ENCODE peak calls at places on chromosome 17, in four cellular contexts. V is Caco-2, I is IMR-90, F is heart right ventricle. G is an unnamed sample.

GRCh38 chr17:48024149-48025039 is 13.2 kb downstream of the COPZ2 start:
- DNase-seq in V (peak; percentile 74), F (peak; percentile 42), I (no peak), G (peak; percentile 38)

GRCh38 chr17:17874478-17874877 is 37.7 kb upstream of the SREBF1 start:
- DNase-seq in V (no peak), I (peak; percentile 92), F (no peak), G (no peak)

GRCh38 chr17:32774286-32775084 is 102.4 kb downstream of the MYO1D start:
- DNase-seq in F (no peak), I (no peak), V (no peak), G (no peak)

GRCh38 chr17:73795730-73796129 is 151.5 kb upstream of the SDK2 start:
- DNase-seq in V (peak; percentile 70), F (no peak), I (no peak), G (no peak)

GRCh38 chr17:47708864-47709541 is 15.0 kb downstream of the TBKBP1 start:
- DNase-seq in I (peak; percentile 31), V (no peak), F (peak; percentile 66), G (peak; percentile 74)

GRCh38 chr17:42050360-42051012 is at the start of gene C17orf113:
- DNase-seq in V (peak; percentile 83), F (peak; percentile 59), I (no peak), G (peak; percentile 32)

GRCh38 chr17:7586673-7587419 is 3.0 kb downstream of the SOX15 start:
- DNase-seq in F (no peak), I (no peak), V (peak; percentile 42), G (peak; percentile 40)

GRCh38 chr17:75404739-75405364 is 626 bp downstream of the GRB2 start:
- DNase-seq in V (peak; percentile 56), F (peak; percentile 40), I (peak; percentile 52), G (peak; percentile 20)

DNA sequence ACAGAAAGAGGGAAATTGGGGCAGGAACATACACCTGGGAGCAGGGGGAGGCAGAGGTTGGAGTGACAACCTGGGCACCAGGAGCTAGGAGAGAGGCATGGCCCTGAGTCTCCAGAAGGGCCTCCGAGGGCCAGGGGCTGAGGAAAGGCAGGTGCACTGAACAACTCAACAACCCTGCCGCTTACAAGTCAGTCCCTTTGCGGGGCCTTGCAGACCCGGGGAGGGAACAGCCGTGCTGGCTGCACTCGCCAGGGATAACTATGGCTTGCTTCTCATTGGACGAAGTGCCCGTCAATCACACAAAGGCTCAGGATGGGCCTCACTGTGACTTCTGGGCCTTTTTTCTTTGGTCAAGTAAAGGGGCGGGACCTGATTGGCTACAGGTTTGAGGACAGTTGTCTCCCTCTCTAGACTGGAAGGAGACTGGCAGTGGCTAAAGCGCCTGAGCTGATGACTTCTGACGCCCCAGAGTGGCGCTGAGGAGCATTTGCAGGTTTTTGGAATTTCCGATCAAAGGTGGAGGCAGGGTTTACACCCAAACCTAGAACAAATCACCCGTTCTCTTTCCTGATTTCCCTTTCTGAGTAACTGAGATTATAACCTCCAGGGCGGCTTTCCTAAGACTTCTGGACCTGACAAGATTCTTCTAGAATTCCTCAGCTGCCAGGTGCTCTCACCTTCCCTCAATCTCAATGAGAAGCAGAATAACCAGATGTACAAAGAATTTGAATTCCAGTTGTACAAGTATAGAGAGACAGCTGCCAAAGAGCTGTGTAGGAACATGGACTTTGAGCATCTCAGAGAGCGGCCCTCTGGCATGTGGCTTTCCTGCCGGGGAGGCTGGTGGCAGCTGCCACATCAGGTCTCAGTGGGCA is 27.6 kb upstream of the ST6GALNAC2 start:
- DNase-seq in I (no peak), V (peak; percentile 94), F (no peak), G (no peak)
- TF ChIP-seq CTCF in I (no peak), V (no peak), F (no peak), G (no peak)

GRCh38 chr17:82319619-82320062 is 2.2 kb upstream of the CD7 start:
- DNase-seq in I (no peak), F (no peak), V (no peak), G (no peak)
- H3K4me1 ChIP-seq in I (no peaks in the 10 kb centered on the region), F (peaks cover 15% of the 10 kb centered on the region), V (peaks cover 9% of the 10 kb centered on the region), G (peaks cover 11% of the 10 kb centered on the region)

GRCh38 chr17:44022246-44022645 is 7.5 kb upstream of the TMEM101 start:
- DNase-seq in F (no peak), I (no peak), V (no peak), G (no peak)
- TF ChIP-seq CTCF in F (no peak), I (no peak), V (no peak), G (no peak)

GRCh38 chr17:27419156-27419555 is 37.1 kb upstream of the KSR1 start:
- DNase-seq in V (no peak), I (no peak), F (no peak), G (no peak)
- H3K4me1 ChIP-seq in V (no peaks in the 10 kb centered on the region), I (peaks cover 4% of the 10 kb centered on the region), F (no peaks in the 10 kb centered on the region), G (no peaks in the 10 kb centered on the region)

DNA sequence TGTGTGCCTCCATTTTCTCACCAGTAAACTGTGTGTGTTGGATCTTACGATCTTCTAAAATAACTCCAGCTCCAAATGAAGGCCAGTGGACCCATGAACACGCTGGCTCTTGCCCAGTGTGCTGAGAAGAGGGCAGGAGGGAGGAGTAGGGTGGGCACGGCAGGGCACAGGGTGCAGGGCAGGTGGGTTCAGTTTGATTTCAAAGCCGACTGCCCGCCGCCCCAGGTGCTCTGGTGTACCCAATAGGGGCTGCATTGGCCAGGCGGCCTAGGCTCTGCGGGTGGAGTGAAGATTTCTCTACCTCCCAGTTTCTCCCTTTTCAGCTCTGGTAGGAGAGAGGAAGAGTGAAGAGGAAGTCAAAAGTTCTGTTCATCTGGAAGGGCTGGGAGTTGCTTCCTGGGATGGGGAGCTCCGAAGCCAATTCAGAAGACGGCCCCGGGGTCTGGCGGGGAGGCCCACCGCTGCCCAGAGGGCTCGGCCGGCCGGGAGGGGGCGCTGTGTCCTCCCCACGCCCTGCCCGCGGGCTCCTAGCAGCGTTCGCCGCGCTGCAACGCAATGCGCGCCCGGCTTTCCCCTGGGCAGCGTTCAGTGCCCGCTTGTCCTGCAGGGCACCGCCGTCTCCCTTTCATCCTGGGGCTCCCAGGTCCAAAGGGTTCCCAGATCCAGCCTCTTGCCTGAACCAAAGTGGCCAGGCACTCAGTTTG is 1.1 kb upstream of the CRHR1 start:
- DNase-seq in I (no peak), V (no peak), F (no peak), G (peak; percentile 25)
- TF ChIP-seq CTCF in I (peak; percentile 29), V (peak; percentile 48), F (peak; percentile 57), G (peak; percentile 40)

GRCh38 chr17:2058521-2059124 is 3.7 kb downstream of the HIC1 start:
- DNase-seq in F (peak; percentile 87), I (peak; percentile 76), V (no peak), G (peak; percentile 93)
- H3K4me1 ChIP-seq in F (peaks cover 79% of the 10 kb centered on the region), I (peaks cover 51% of the 10 kb centered on the region), V (peaks cover under 1% of the 10 kb centered on the region), G (peaks cover 18% of the 10 kb centered on the region)

GRCh38 chr17:39150795-39151679 is at the start of gene PLXDC1:
- DNase-seq in V (no peak), F (peak; percentile 40), I (no peak), G (no peak)

GRCh38 chr17:39151680-39152058 is 232 bp upstream of the PLXDC1 start:
- DNase-seq in I (no peak), V (no peak), F (peak; percentile 37), G (no peak)

GRCh38 chr17:39155654-39156053 is 4.2 kb upstream of the PLXDC1 start:
- DNase-seq in V (no peak), I (no peak), F (no peak), G (no peak)

GRCh38 chr17:39152134-39152884 is 872 bp upstream of the PLXDC1 start:
- DNase-seq in I (no peak), V (no peak), F (peak; percentile 39), G (no peak)

GRCh38 chr17:39153541-39154111 is 2.2 kb upstream of the PLXDC1 start:
- DNase-seq in I (peak; percentile 88), V (peak; percentile 90), F (peak; percentile 92), G (peak; percentile 80)
- TF ChIP-seq CTCF in I (peak; percentile 15), V (peak; percentile 8), F (peak; percentile 18), G (peak; percentile 17)

GRCh38 chr17:78742901-78743300 is 39.2 kb downstream of the CYTH1 start:
- DNase-seq in F (no peak), I (no peak), V (no peak), G (no peak)
- H3K4me1 ChIP-seq in F (peaks cover 62% of the 10 kb centered on the region), I (peaks cover 2% of the 10 kb centered on the region), V (peaks cover 3% of the 10 kb centered on the region), G (peaks cover 10% of the 10 kb centered on the region)

GRCh38 chr17:3965123-3965800 is 1.0 kb upstream of the ATP2A3 start:
- DNase-seq in F (peak; percentile 60), V (peak; percentile 71), I (no peak), G (peak; percentile 58)

GRCh38 chr17:3968017-3968416 is 3.8 kb upstream of the ATP2A3 start:
- DNase-seq in F (no peak), I (no peak), V (no peak), G (no peak)

GRCh38 chr17:3968886-3969524 is 4.8 kb upstream of the ATP2A3 start:
- DNase-seq in V (no peak), F (no peak), I (no peak), G (peak; percentile 67)

GRCh38 chr17:3964203-3965122 is at the start of gene ATP2A3:
- DNase-seq in V (no peak), F (peak; percentile 57), I (no peak), G (peak; percentile 31)

GRCh38 chr17:3966720-3967363 is 2.6 kb upstream of the ATP2A3 start:
- DNase-seq in I (no peak), F (no peak), V (no peak), G (no peak)
- TF ChIP-seq CTCF in I (no peak), F (no peak), V (no peak), G (no peak)

GRCh38 chr17:72397687-72398086 is 276.9 kb downstream of the SOX9 start:
- DNase-seq in V (no peak), I (peak; percentile 53), F (no peak), G (no peak)

GRCh38 chr17:72400488-72400827 is 279.6 kb downstream of the SOX9 start:
- DNase-seq in F (no peak), V (no peak), I (no peak), G (no peak)

GRCh38 chr17:72399023-72399607 is 278.3 kb downstream of the SOX9 start:
- DNase-seq in F (no peak), V (no peak), I (no peak), G (no peak)

GRCh38 chr17:72400863-72401262 is 280.0 kb downstream of the SOX9 start:
- DNase-seq in V (no peak), F (no peak), I (peak; percentile 40), G (no peak)

GRCh38 chr17:72399608-72400487 is 279.0 kb downstream of the SOX9 start:
- DNase-seq in V (peak; percentile 78), I (no peak), F (no peak), G (no peak)
- H3K4me1 ChIP-seq in V (peaks cover 59% of the 10 kb centered on the region), I (peaks cover 10% of the 10 kb centered on the region), F (no peaks in the 10 kb centered on the region), G (no peaks in the 10 kb centered on the region)

G was measured in cardiac muscle cell.